ENCODE peak calls at places on chromosomes 16 and 17, in four cellular contexts. T, K, P and Y are unnamed samples.

GRCh38 chr16:84115919-84116719 is 623 bp downstream of the MBTPS1 start:
- DNase-seq in K (no peak), P (no peak), T (peak), Y (peak)

GRCh38 chr16:50302472-50303005 is 36.2 kb downstream of the ADCY7 start:
- DNase-seq in T (no peak), P (peak), K (no peak), Y (no peak)

GRCh38 chr17:74276561-74277009 is 2.6 kb downstream of the DNAI2 start:
- DNase-seq in P (no peak), K (no peak), T (no peak), Y (no peak)

GRCh38 chr17:10857976-10858375 is 20.1 kb upstream of the PIRT start:
- DNase-seq in P (no peak), T (no peak), K (no peak), Y (no peak)

GRCh38 chr16:52451971-52452421 is 94.9 kb downstream of the TOX3 start:
- DNase-seq in K (no peak), T (no peak), P (no peak), Y (no peak)

GRCh38 chr17:79464310-79465010 is 146.4 kb downstream of the RBFOX3 start:
- DNase-seq in T (no peak), K (no peak), P (no peak), Y (no peak)

GRCh38 chr16:52283581-52284375 is 263.2 kb downstream of the TOX3 start:
- DNase-seq in K (no peak), T (no peak), P (no peak), Y (no peak)

GRCh38 chr17:46143827-46144236 is 49.4 kb downstream of the KANSL1 start:
- DNase-seq in K (no peak), P (no peak), T (no peak), Y (no peak)

GRCh38 chr16:67542464-67542863 is 13.8 kb downstream of the RIPOR1 start:
- DNase-seq in P (peak), K (no peak), T (peak), Y (peak)

GRCh38 chr16:83952587-83952939 is 477 bp upstream of the OSGIN1 start:
- DNase-seq in P (no peak), K (no peak), T (no peak), Y (no peak)

GRCh38 chr17:42512733-42513251 is 23.2 kb upstream of the NAGLU start:
- DNase-seq in T (no peak), K (no peak), P (peak), Y (no peak)

GRCh38 chr17:39195568-39196160 is 1.8 kb downstream of the CACNB1 start:
- DNase-seq in P (no peak), K (no peak), T (no peak), Y (no peak)

GRCh38 chr17:2011421-2012371 is 13.4 kb downstream of the RTN4RL1 start:
- DNase-seq in K (no peak), T (no peak), P (no peak), Y (no peak)

GRCh38 chr16:84874004-84874435 is 54.2 kb downstream of the CRISPLD2 start:
- DNase-seq in T (no peak), P (no peak), K (no peak), Y (no peak)

GRCh38 chr16:89122322-89122831 is 28.7 kb downstream of the ACSF3 start:
- DNase-seq in T (peak), P (no peak), K (no peak), Y (peak)

GRCh38 chr16:72025404-72026114 is 17.0 kb downstream of the DHODH start:
- DNase-seq in T (no peak), P (no peak), K (no peak), Y (no peak)

GRCh38 chr16:86261379-86261778 is 248.9 kb upstream of the FOXF1 start:
- DNase-seq in K (no peak), T (no peak), P (no peak), Y (no peak)

GRCh38 chr16:4799171-4799855 is 3.1 kb downstream of the ROGDI start:
- DNase-seq in K (no peak), T (no peak), P (no peak), Y (no peak)

GRCh38 chr17:36068524-36068923 is 4.5 kb downstream of the CCL18 start:
- DNase-seq in T (no peak), P (no peak), K (no peak), Y (no peak)

GRCh38 chr16:2035431-2036199 is 8.9 kb downstream of the NHERF2 start:
- DNase-seq in P (peak), T (no peak), K (peak), Y (no peak)

GRCh38 chr16:49743206-49743470 is 112.8 kb downstream of the ZNF423 start:
- DNase-seq in K (no peak), T (no peak), P (no peak), Y (no peak)

GRCh38 chr16:81646561-81646960 is 132.5 kb upstream of the PLCG2 start:
- DNase-seq in K (no peak), T (no peak), P (no peak), Y (no peak)

GRCh38 chr17:50845260-50846147 is 10.1 kb downstream of the WFIKKN2 start:
- DNase-seq in T (no peak), K (peak), P (no peak), Y (no peak)

GRCh38 chr16:66921758-66922450 is 3.2 kb upstream of the CDH16 start:
- DNase-seq in T (no peak), K (no peak), P (no peak), Y (no peak)

GRCh38 chr16:51624083-51624775 is 473.2 kb upstream of the SALL1 start:
- DNase-seq in P (no peak), T (no peak), K (no peak), Y (no peak)

GRCh38 chr16:73092236-73092781 is 44.4 kb upstream of the ZFHX3 start:
- DNase-seq in T (no peak), P (no peak), K (no peak), Y (no peak)

GRCh38 chr16:73071131-73071940 is 23.4 kb upstream of the ZFHX3 start:
- DNase-seq in K (peak), P (peak), T (no peak), Y (no peak)

GRCh38 chr16:86354641-86355040 is 155.7 kb upstream of the FOXF1 start:
- DNase-seq in K (no peak), P (no peak), T (no peak), Y (no peak)